ENCODE peak calls at places on chromosomes 2 and 18, in nine cellular contexts. J is stimulated activated naive B cell treated with anti-CD40 and anti-IgM and Interleukin-4, amounts not matched to agents 10 μg/mL and 1 μg/mL and 100 μg/mL, for 72 hours; I is ELR; A is aorta; W is tibial artery; V is GM13977; O is ELF-1; S is germinal center; U is frontal cortex. E is an unnamed sample.

GRCh38 chr2:119126650-119127049 is 31.9 kb downstream of the C1QL2 start:
- DNase-seq in S (peak; percentile 59), O (peak; percentile 91), I (peak; percentile 39), V (peak; percentile 60), J (peak; percentile 8), U (no peak), A (no peak), W (no peak), E (no peak)

GRCh38 chr2:109029444-109030193 is 40.6 kb upstream of the EDAR start:
- DNase-seq in O (no peak), J (no peak), S (no peak), V (no peak), U (no peak), W (no peak), I (no peak), A (no peak), E (no peak)

GRCh38 chr2:150528861-150529801 is 41.7 kb upstream of the RND3 start:
- DNase-seq in J (no peak), A (no peak), O (no peak), W (no peak), V (peak; percentile 42), I (peak; percentile 94), U (no peak), S (no peak), E (no peak)

GRCh38 chr2:18046558-18046957 is 168.1 kb downstream of the KCNS3 start:
- DNase-seq in W (no peak), J (no peak), A (no peak), V (no peak), I (peak; percentile 55), O (no peak), S (no peak), U (no peak), E (no peak)

GRCh38 chr2:96527990-96528679 is 8.4 kb upstream of the ARID5A start:
- DNase-seq in W (peak; percentile 88), A (peak; percentile 93), S (no peak), V (peak; percentile 51), O (no peak), J (peak; percentile 86), I (peak; percentile 22), U (no peak), E (peak; percentile 85)

GRCh38 chr2:12479042-12479601 is 237.6 kb upstream of the TRIB2 start:
- DNase-seq in V (no peak), A (no peak), U (no peak), W (no peak), J (no peak), I (peak; percentile 39), S (no peak), O (no peak), E (no peak)

GRCh38 chr2:146161256-146161882 is 1641.5 kb upstream of the ZEB2 start:
- DNase-seq in J (no peak), V (no peak), A (no peak), S (no peak), O (no peak), W (no peak), U (no peak), I (no peak), E (no peak)

GRCh38 chr2:117407746-117408145 is 406.7 kb upstream of the DDX18 start:
- DNase-seq in W (no peak), J (no peak), U (no peak), O (no peak), I (no peak), A (no peak), S (no peak), V (no peak), E (no peak)

GRCh38 chr2:55119711-55120487 is 69.6 kb upstream of the RTN4 start:
- DNase-seq in V (no peak), W (no peak), J (no peak), A (no peak), S (no peak), O (no peak), I (no peak), U (no peak), E (no peak)

GRCh38 chr2:61887684-61888303 is 662 bp downstream of the CCT4 start:
- DNase-seq in O (peak; percentile 21), I (peak; percentile 58), S (no peak), W (no peak), J (no peak), U (no peak), V (no peak), A (no peak), E (no peak)

GRCh38 chr2:74290066-74290465 is 53.1 kb downstream of the SLC4A5 start:
- DNase-seq in A (no peak), S (no peak), V (no peak), I (no peak), W (no peak), J (no peak), U (no peak), O (peak; percentile 80), E (no peak)

GRCh38 chr2:202307690-202308089 is 42.1 kb downstream of the NOP58 start:
- DNase-seq in U (no peak), I (peak; percentile 33), W (no peak), O (peak; percentile 22), A (no peak), J (no peak), V (no peak), S (no peak), E (no peak)

GRCh38 chr2:119485336-119486110 is 38.8 kb downstream of the SCTR start:
- DNase-seq in J (no peak), A (no peak), W (no peak), I (no peak), S (no peak), V (no peak), O (no peak), U (no peak), E (peak; percentile 70)

GRCh38 chr2:145190031-145190703 is 670.2 kb upstream of the ZEB2 start:
- DNase-seq in W (no peak), V (no peak), O (no peak), I (peak; percentile 57), U (no peak), S (no peak), A (no peak), J (no peak), E (no peak)

GRCh38 chr18:48879008-48879431 is 71.7 kb downstream of the SMAD7 start:
- DNase-seq in U (no peak), J (no peak), O (peak; percentile 91), A (peak; percentile 71), V (no peak), I (no peak), W (no peak), S (no peak), E (no peak)

GRCh38 chr2:65465857-65466256 is 33.5 kb upstream of the SPRED2 start:
- DNase-seq in J (no peak), U (no peak), I (no peak), A (no peak), O (peak; percentile 20), V (no peak), W (no peak), S (no peak), E (no peak)